ENCODE peak calls at places on chromosomes 2 and 18, in five cellular contexts. One of them, this sample, is unnamed.

GRCh38 chr2:119260636-119261497 is 37.2 kb downstream of the STEAP3 start:
- DNase-seq in SK-N-SH: no peak
- DNase-seq in K562: no peak
- DNase-seq in HepG2: no peak
- DNase-seq in GM12878: no peak
- DNase-seq in this sample: no peak

GRCh38 chr2:234368861-234369261 is 128.0 kb downstream of the ARL4C start:
- DNase-seq in HepG2: no peak
- DNase-seq in SK-N-SH: no peak
- DNase-seq in K562: peak; percentile 5
- DNase-seq in GM12878: no peak
- DNase-seq in this sample: peak; percentile 50

GRCh38 chr2:45895477-45895876 is 244.0 kb downstream of the PRKCE start:
- DNase-seq in GM12878: no peak
- DNase-seq in K562: no peak
- DNase-seq in SK-N-SH: no peak
- DNase-seq in HepG2: no peak
- DNase-seq in this sample: no peak

GRCh38 chr2:162073776-162074578 is at the start of gene DPP4:
- DNase-seq in K562: no peak
- DNase-seq in SK-N-SH: peak; percentile 34
- DNase-seq in HepG2: peak; percentile 65
- DNase-seq in GM12878: no peak
- DNase-seq in this sample: peak; percentile 68

GRCh38 chr2:73297151-73297559 is 3.8 kb upstream of the EGR4 start:
- DNase-seq in SK-N-SH: peak; percentile 65
- DNase-seq in K562: no peak
- DNase-seq in GM12878: no peak
- DNase-seq in HepG2: no peak
- DNase-seq in this sample: no peak

GRCh38 chr2:217979151-217979811 is 23.5 kb downstream of the TNS1 start:
- DNase-seq in GM12878: no peak
- DNase-seq in SK-N-SH: no peak
- DNase-seq in K562: no peak
- DNase-seq in HepG2: no peak
- DNase-seq in this sample: no peak

GRCh38 chr2:71926860-71927756 is 220.6 kb downstream of the CYP26B1 start:
- DNase-seq in K562: no peak
- DNase-seq in HepG2: no peak
- DNase-seq in GM12878: no peak
- DNase-seq in SK-N-SH: peak; percentile 1
- DNase-seq in this sample: peak; percentile 5

GRCh38 chr2:15909736-15910135 is 30.6 kb upstream of the MYCN start:
- DNase-seq in SK-N-SH: no peak
- DNase-seq in HepG2: no peak
- DNase-seq in GM12878: no peak
- DNase-seq in K562: no peak
- DNase-seq in this sample: no peak

GRCh38 chr2:109349555-109350430 is 220.8 kb downstream of the SH3RF3 start:
- DNase-seq in GM12878: no peak
- DNase-seq in SK-N-SH: no peak
- DNase-seq in HepG2: no peak
- DNase-seq in K562: no peak
- DNase-seq in this sample: no peak

GRCh38 chr2:156466739-156467405 is 30.7 kb downstream of the GPD2 start:
- DNase-seq in SK-N-SH: no peak
- DNase-seq in GM12878: no peak
- DNase-seq in K562: no peak
- DNase-seq in HepG2: no peak
- DNase-seq in this sample: no peak

GRCh38 chr2:226256709-226257401 is 542.8 kb downstream of the IRS1 start:
- DNase-seq in HepG2: no peak
- DNase-seq in GM12878: no peak
- DNase-seq in SK-N-SH: no peak
- DNase-seq in K562: no peak
- DNase-seq in this sample: no peak

GRCh38 chr18:26729439-26729838 is 136.1 kb downstream of the AQP4 start:
- DNase-seq in K562: no peak
- DNase-seq in GM12878: no peak
- DNase-seq in SK-N-SH: no peak
- DNase-seq in HepG2: no peak
- DNase-seq in this sample: no peak

GRCh38 chr2:69147841-69148533 is 135.0 kb downstream of the ANTXR1 start:
- DNase-seq in SK-N-SH: no peak
- DNase-seq in GM12878: no peak
- DNase-seq in K562: no peak
- DNase-seq in HepG2: no peak
- DNase-seq in this sample: no peak

GRCh38 chr2:214293593-214293992 is 117.3 kb upstream of the VWC2L start:
- DNase-seq in K562: no peak
- DNase-seq in HepG2: no peak
- DNase-seq in SK-N-SH: no peak
- DNase-seq in GM12878: no peak
- DNase-seq in this sample: no peak

GRCh38 chr2:200324362-200324761 is 17.9 kb downstream of the SPATS2L start:
- DNase-seq in SK-N-SH: no peak
- DNase-seq in HepG2: no peak
- DNase-seq in GM12878: no peak
- DNase-seq in K562: no peak
- DNase-seq in this sample: no peak

GRCh38 chr18:55485666-55486065 is 102.3 kb downstream of the TCF4 start:
- DNase-seq in HepG2: no peak
- DNase-seq in GM12878: no peak
- DNase-seq in SK-N-SH: no peak
- DNase-seq in K562: no peak
- DNase-seq in this sample: no peak

GRCh38 chr18:56257215-56257614 is 381.2 kb downstream of the TXNL1 start:
- DNase-seq in SK-N-SH: no peak
- DNase-seq in GM12878: peak; percentile 28
- DNase-seq in HepG2: no peak
- DNase-seq in K562: no peak
- DNase-seq in this sample: no peak

GRCh38 chr2:241035142-241035817 is 36.9 kb downstream of the SNED1 start:
- DNase-seq in HepG2: no peak
- DNase-seq in SK-N-SH: no peak
- DNase-seq in K562: no peak
- DNase-seq in GM12878: no peak
- DNase-seq in this sample: no peak

GRCh38 chr2:180944372-180944771 is 36.0 kb upstream of the UBE2E3 start:
- DNase-seq in K562: no peak
- DNase-seq in HepG2: no peak
- DNase-seq in SK-N-SH: no peak
- DNase-seq in GM12878: no peak
- DNase-seq in this sample: no peak

GRCh38 chr2:37389984-37390765 is 45.7 kb downstream of the QPCT start:
- DNase-seq in K562: peak; percentile 55
- DNase-seq in SK-N-SH: no peak
- DNase-seq in HepG2: peak; percentile 56
- DNase-seq in GM12878: peak; percentile 94
- DNase-seq in this sample: no peak

GRCh38 chr2:68832161-68832869 is 38.9 kb downstream of the BMP10 start:
- DNase-seq in GM12878: peak; percentile 31
- DNase-seq in SK-N-SH: no peak
- DNase-seq in HepG2: no peak
- DNase-seq in K562: peak; percentile 66
- DNase-seq in this sample: no peak

GRCh38 chr18:23810396-23810795 is 121.1 kb downstream of the LAMA3 start:
- DNase-seq in GM12878: no peak
- DNase-seq in HepG2: no peak
- DNase-seq in K562: no peak
- DNase-seq in SK-N-SH: no peak
- DNase-seq in this sample: no peak

GRCh38 chr2:14454102-14454676 is 178.3 kb upstream of the LRATD1 start:
- DNase-seq in GM12878: no peak
- DNase-seq in SK-N-SH: no peak
- DNase-seq in HepG2: no peak
- DNase-seq in K562: no peak
- DNase-seq in this sample: no peak

GRCh38 chr2:128549646-128550260 is 231.1 kb upstream of the HS6ST1 start:
- DNase-seq in GM12878: no peak
- DNase-seq in K562: no peak
- DNase-seq in HepG2: no peak
- DNase-seq in SK-N-SH: no peak
- DNase-seq in this sample: peak; percentile 26

DNA sequence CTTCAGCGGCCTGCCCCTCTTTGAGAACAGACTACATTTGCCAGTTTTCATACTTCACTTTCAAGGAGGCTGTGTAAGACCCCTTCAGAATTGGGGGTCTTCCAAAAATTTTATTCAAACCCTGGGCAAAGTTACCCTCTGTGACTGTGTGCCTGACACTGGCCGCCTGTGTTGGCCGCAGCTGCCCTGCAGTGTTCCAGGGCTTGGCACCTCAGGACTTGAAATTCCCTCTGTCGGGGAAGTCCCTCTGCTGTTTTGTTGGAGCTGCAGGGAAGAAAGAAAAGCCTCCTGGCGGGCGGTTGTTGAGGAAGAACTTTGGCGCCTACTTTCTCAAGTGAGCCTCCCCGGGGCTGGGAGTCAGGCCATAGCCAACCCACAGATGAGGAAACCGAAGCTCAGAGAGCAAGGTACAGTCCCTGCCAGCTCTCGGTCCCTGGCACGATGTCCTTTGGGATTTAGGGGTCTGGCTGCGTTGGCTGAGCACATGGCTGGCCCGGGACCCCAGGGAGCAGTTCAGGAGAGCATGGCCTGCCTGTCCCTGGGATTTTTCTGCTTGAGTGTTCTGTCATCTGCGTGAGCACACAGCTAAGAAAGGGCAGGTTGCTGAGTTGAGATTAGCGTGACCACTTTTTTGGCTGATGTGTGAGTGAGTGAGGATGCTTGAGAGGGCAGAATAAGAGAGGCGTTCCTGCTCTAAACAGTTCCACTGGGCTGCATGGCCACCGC is 17.9 kb upstream of the ASB1 start:
- DNase-seq in SK-N-SH: no peak
- DNase-seq in HepG2: no peak
- DNase-seq in GM12878: no peak
- DNase-seq in K562: no peak
- DNase-seq in this sample: no peak
- TF ChIP-seq FOXM1 in SK-N-SH: no peak
- TF ChIP-seq FOXM1 in HepG2: no peak
- TF ChIP-seq FOXM1 in GM12878: no peak
- TF ChIP-seq FOXM1 in K562: no peak
- TF ChIP-seq FOXM1 in this sample: no peak

GRCh38 chr18:61900504-61901281 is 7.9 kb upstream of the RNF152 start:
- DNase-seq in K562: no peak
- DNase-seq in SK-N-SH: no peak
- DNase-seq in GM12878: no peak
- DNase-seq in HepG2: no peak
- DNase-seq in this sample: no peak

GRCh38 chr18:61896118-61896517 is 3.3 kb upstream of the RNF152 start:
- DNase-seq in GM12878: no peak
- DNase-seq in K562: no peak
- DNase-seq in HepG2: no peak
- DNase-seq in SK-N-SH: no peak
- DNase-seq in this sample: no peak

GRCh38 chr18:61901334-61901986 is 8.7 kb upstream of the RNF152 start:
- DNase-seq in K562: peak; percentile 58
- DNase-seq in HepG2: peak; percentile 35
- DNase-seq in SK-N-SH: peak; percentile 73
- DNase-seq in GM12878: peak; percentile 7
- DNase-seq in this sample: peak; percentile 59

GRCh38 chr18:61896767-61897166 is 4.0 kb upstream of the RNF152 start:
- DNase-seq in GM12878: no peak
- DNase-seq in K562: no peak
- DNase-seq in SK-N-SH: peak; percentile 65
- DNase-seq in HepG2: no peak
- DNase-seq in this sample: no peak

GRCh38 chr18:61898576-61899205 is 5.9 kb upstream of the RNF152 start:
- DNase-seq in K562: no peak
- DNase-seq in GM12878: no peak
- DNase-seq in HepG2: peak; percentile 8
- DNase-seq in SK-N-SH: no peak
- DNase-seq in this sample: no peak
- TF ChIP-seq FOXM1 in K562: no peak
- TF ChIP-seq FOXM1 in GM12878: no peak
- TF ChIP-seq FOXM1 in HepG2: no peak
- TF ChIP-seq FOXM1 in SK-N-SH: no peak
- TF ChIP-seq FOXM1 in this sample: no peak

DNA sequence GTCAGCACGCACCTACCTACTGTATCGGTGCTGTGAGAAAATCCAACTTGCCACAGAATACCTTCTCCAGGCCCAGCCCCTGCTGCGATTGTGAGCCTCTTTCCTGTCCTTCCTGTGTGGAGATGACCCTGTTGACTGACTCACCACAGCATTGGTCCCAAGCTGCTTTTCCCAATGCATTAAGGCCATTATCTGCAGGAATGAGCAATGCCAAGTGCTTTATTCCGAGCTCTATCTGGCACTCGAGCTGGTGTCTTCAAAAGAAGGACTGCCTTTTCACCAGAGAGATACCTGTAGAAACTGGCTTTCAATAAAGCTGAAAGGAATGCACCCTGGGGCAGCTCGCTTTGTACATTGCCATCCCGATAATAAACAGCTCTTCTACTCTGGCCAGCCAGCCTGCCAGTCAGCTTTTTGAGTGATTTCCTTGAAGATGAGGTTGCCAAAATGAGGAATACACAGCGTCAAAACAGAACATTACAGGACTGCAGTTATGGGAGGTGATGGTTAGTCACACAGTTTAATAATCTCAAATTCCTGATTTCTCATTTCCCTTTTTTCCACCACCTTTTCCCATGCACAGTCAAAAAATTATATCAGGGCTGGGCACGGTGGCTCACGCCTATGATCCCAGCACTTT is 8.3 kb upstream of the RNF103 start:
- DNase-seq in HepG2: peak; percentile 55
- DNase-seq in SK-N-SH: no peak
- DNase-seq in GM12878: no peak
- DNase-seq in K562: no peak
- DNase-seq in this sample: no peak
- TF ChIP-seq FOXM1 in HepG2: no peak
- TF ChIP-seq FOXM1 in SK-N-SH: no peak
- TF ChIP-seq FOXM1 in GM12878: no peak
- TF ChIP-seq FOXM1 in K562: no peak
- TF ChIP-seq FOXM1 in this sample: no peak

DNA sequence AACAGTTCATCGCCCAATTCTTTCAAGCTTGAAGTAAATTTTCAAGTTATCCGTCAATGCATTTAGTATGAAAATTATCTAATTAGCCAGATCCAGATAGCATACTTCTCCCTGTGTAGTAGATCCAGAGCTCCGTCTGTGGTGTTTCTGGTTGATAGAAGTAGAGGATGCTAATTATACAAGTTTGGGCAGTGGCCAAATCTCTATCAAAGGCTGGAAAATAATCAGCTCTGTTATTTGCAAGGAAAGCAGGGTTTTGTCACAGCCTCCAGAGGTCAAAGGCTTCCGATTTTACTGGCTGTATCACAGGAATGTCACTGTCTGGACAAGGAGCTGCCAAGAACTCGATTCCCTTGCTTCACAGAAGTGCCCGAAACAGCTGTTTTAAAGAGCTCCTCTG is 28.6 kb downstream of the LRRC30 start:
- DNase-seq in GM12878: no peak
- DNase-seq in HepG2: no peak
- DNase-seq in SK-N-SH: peak; percentile 70
- DNase-seq in K562: no peak
- DNase-seq in this sample: no peak
- TF ChIP-seq FOXM1 in GM12878: no peak
- TF ChIP-seq FOXM1 in HepG2: no peak
- TF ChIP-seq FOXM1 in SK-N-SH: no peak
- TF ChIP-seq FOXM1 in K562: no peak
- TF ChIP-seq FOXM1 in this sample: no peak

GRCh38 chr2:219168932-219169331 is 897 bp downstream of the SLC23A3 start:
- DNase-seq in GM12878: no peak
- DNase-seq in K562: no peak
- DNase-seq in SK-N-SH: no peak
- DNase-seq in HepG2: no peak
- DNase-seq in this sample: no peak
- TF ChIP-seq FOXM1 in GM12878: no peak
- TF ChIP-seq FOXM1 in K562: no peak
- TF ChIP-seq FOXM1 in SK-N-SH: no peak
- TF ChIP-seq FOXM1 in HepG2: no peak
- TF ChIP-seq FOXM1 in this sample: no peak

This sample was measured in HEK293T.